ENCODE peak calls at places on chromosomes 2 and 18, in five cellular contexts. G, A, W, X and L are unnamed samples.

GRCh38 chr2:122191331-122191730 is 435.9 kb downstream of the TSN start:
- DNase-seq in A (peak; percentile 41), W (peak; percentile 27), G (no peak), X (peak; percentile 63), L (peak; percentile 50)

GRCh38 chr2:102753563-102754159 is 8.2 kb upstream of the TMEM182 start:
- DNase-seq in X (no peak), G (no peak), A (peak; percentile 77), W (peak; percentile 53), L (peak; percentile 56)

GRCh38 chr2:98556634-98557033 is 51.7 kb downstream of the COA5 start:
- DNase-seq in W (no peak), A (no peak), X (no peak), G (no peak), L (no peak)

GRCh38 chr2:203656522-203657287 is 49.7 kb upstream of the CD28 start:
- DNase-seq in X (no peak), G (no peak), W (peak; percentile 76), A (peak; percentile 98), L (no peak)

GRCh38 chr2:135072125-135072997 is 20.3 kb downstream of the RAB3GAP1 start:
- DNase-seq in A (no peak), W (peak; percentile 31), G (no peak), X (no peak), L (no peak)

GRCh38 chr2:1721706-1722483 is 22.4 kb downstream of the PXDN start:
- DNase-seq in A (no peak), G (no peak), X (no peak), W (no peak), L (no peak)

GRCh38 chr2:8633735-8634313 is 48.0 kb upstream of the ID2 start:
- DNase-seq in A (peak; percentile 98), W (peak; percentile 97), G (no peak), X (no peak), L (peak; percentile 16)

GRCh38 chr18:79493801-79494211 is 98.1 kb downstream of the NFATC1 start:
- DNase-seq in X (no peak), W (no peak), G (no peak), A (no peak), L (no peak)

GRCh38 chr2:230758566-230759480 is 46.2 kb downstream of the CAB39 start:
- DNase-seq in W (no peak), A (no peak), X (no peak), G (no peak), L (no peak)

GRCh38 chr18:31045599-31045998 is 3.1 kb upstream of the DSC3 start:
- DNase-seq in A (peak; percentile 9), X (no peak), G (no peak), W (no peak), L (no peak)

GRCh38 chr2:189178007-189178406 is 1.6 kb downstream of the COL5A2 start:
- DNase-seq in X (no peak), W (peak; percentile 32), A (no peak), G (no peak), L (no peak)

GRCh38 chr18:35592298-35592697 is 10.8 kb downstream of the GALNT1 start:
- DNase-seq in X (no peak), W (no peak), A (no peak), G (peak; percentile 75), L (no peak)

DNA sequence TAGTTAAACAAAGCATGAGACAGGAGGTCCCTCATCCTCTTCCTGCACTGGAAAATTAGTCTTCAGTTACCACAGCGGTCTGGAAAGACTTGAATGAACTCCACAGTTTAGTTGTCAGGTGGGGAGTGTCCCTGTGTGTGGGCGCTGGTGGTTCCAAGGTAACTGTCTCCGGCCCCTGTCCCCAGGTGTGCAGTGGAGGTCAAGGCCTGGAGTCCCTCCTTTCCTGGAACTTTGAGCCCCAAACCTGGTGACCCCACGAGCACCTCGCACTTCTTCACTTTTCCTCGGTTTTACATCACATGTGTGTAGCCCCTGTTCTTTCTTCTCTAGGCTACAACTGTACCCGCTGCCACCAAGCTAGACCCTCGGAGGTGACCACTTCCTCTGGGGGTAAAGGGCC is 28.0 kb upstream of the INHBB start:
- DNase-seq in W (no peak), X (no peak), A (no peak), G (no peak), L (no peak)
- TF ChIP-seq KDM1A in W (no peak), X (no peak), A (no peak), G (no peak), L (no peak)

DNA sequence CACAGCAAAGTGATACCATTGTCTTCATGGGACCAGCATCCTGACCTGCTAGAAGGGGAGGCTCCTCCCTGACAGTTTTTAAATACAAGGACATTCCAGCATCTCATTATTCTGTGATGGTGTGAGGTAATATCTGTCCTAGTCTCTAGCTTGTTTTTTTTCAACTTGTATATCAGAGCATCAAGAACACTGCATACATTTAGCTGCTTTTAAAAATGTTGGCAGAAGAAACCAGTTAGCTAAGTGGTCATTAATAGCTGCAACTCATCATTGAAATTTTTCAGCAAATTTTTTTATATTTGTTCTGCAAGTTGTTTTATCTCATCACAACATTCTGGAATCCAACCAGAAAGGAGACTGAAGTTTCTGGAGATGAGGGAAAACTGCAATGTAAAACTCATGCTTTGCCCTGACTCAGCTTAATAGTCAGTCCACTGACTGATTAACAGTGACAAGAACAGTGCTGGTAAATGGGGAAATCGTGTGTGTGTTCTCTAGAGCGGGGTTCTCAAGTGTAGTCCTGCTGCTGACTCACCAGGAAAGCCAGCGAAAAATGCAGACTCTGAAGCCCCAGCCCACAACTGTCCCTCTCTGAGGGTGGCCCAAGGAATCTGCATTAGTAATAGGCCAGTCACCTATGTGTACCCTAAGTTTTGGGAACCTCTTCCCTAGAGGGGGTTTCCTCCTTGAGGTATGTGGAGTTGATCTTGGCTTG is 17.9 kb downstream of the MAPRE3 start:
- DNase-seq in G (no peak), W (no peak), A (no peak), X (no peak), L (no peak)
- TF ChIP-seq KDM1A in G (no peak), W (no peak), A (no peak), X (no peak), L (no peak)

GRCh38 chr2:201886504-201886903 is 80.2 kb downstream of the CDK15 start:
- DNase-seq in A (no peak), G (no peak), X (no peak), W (peak; percentile 16), L (no peak)

GRCh38 chr2:201883559-201883958 is 77.2 kb downstream of the CDK15 start:
- DNase-seq in X (no peak), A (no peak), W (no peak), G (no peak), L (no peak)

GRCh38 chr2:201881731-201882130 is 75.4 kb downstream of the CDK15 start:
- DNase-seq in W (no peak), A (no peak), G (no peak), X (no peak), L (no peak)

GRCh38 chr2:201882353-201883095 is 76.2 kb downstream of the CDK15 start:
- DNase-seq in G (no peak), A (no peak), X (no peak), W (no peak), L (no peak)

GRCh38 chr2:201883970-201884369 is 77.6 kb downstream of the CDK15 start:
- DNase-seq in A (no peak), X (no peak), W (no peak), G (no peak), L (no peak)
- TF ChIP-seq KDM1A in A (no peak), X (no peak), W (no peak), G (no peak), L (no peak)

GRCh38 chr18:50797147-50797546 is 22.7 kb downstream of the MRO start:
- DNase-seq in G (no peak), X (no peak), W (no peak), A (no peak), L (no peak)
- TF ChIP-seq KDM1A in G (no peak), X (no peak), W (no peak), A (no peak), L (no peak)

GRCh38 chr2:239268082-239268481 is 132.7 kb downstream of the HDAC4 start:
- DNase-seq in G (no peak), X (no peak), A (no peak), W (peak; percentile 66), L (no peak)
- TF ChIP-seq KDM1A in G (no peak), X (no peak), A (no peak), W (no peak), L (no peak)

GRCh38 chr2:168730391-168730790 is 72.0 kb upstream of the NOSTRIN start:
- DNase-seq in A (no peak), W (no peak), G (no peak), X (no peak), L (no peak)
- TF ChIP-seq KDM1A in A (no peak), W (no peak), G (no peak), X (no peak), L (no peak)

GRCh38 chr2:73851274-73851673 is 22.5 kb downstream of the STAMBP start:
- DNase-seq in G (no peak), W (peak; percentile 61), X (no peak), A (no peak), L (no peak)
- TF ChIP-seq KDM1A in G (no peak), W (no peak), X (no peak), A (no peak), L (no peak)